ENCODE peak calls at places on chromosome 2, in five cellular contexts. I is left lung, P is AG09319, L is GM12891, Y is HepG2. E is an unnamed sample.

GRCh38 chr2:218517434-218518206 is 50.5 kb downstream of the USP37 start:
- DNase-seq in L (no peak), P (no peak), Y (no peak), I (no peak), E (no peak)

GRCh38 chr2:134170269-134170668 is 83.6 kb upstream of the MGAT5 start:
- DNase-seq in Y (no peak), L (no peak), I (no peak), P (peak), E (no peak)

GRCh38 chr2:6773694-6774044 is 92.0 kb downstream of the CMPK2 start:
- DNase-seq in I (no peak), Y (no peak), L (no peak), P (no peak), E (no peak)

GRCh38 chr2:113407446-113408099 is 29.9 kb upstream of the ZNG1B start:
- DNase-seq in P (no peak), Y (peak), L (no peak), I (no peak), E (no peak)

GRCh38 chr2:46557788-46558187 is 78.4 kb downstream of the TMEM247 start:
- DNase-seq in Y (no peak), I (no peak), P (no peak), L (no peak), E (no peak)

GRCh38 chr2:112483047-112483473 is 1.1 kb downstream of the TTL start:
- DNase-seq in P (no peak), L (no peak), I (no peak), Y (peak), E (no peak)

GRCh38 chr2:190596998-190597397 is 51.9 kb upstream of the NAB1 start:
- DNase-seq in P (no peak), I (no peak), Y (no peak), L (no peak), E (no peak)

GRCh38 chr2:240458900-240459391 is 23.5 kb downstream of the GPC1 start:
- DNase-seq in L (no peak), I (peak), Y (no peak), P (no peak), E (no peak)

GRCh38 chr2:239272626-239273025 is 128.2 kb downstream of the HDAC4 start:
- DNase-seq in P (no peak), L (no peak), Y (no peak), I (no peak), E (no peak)

GRCh38 chr2:64987001-64987962 is 1.9 kb upstream of the SLC1A4 start:
- DNase-seq in L (no peak), P (no peak), I (no peak), Y (peak), E (no peak)

GRCh38 chr2:240919786-240920782 is 13.9 kb downstream of the CROCC2 start:
- DNase-seq in P (no peak), L (no peak), I (peak), Y (no peak), E (no peak)